ENCODE peak calls at places on chromosome 22, in nine cellular contexts. S is CD8-positive, alpha-beta T cell; I is fibroblast of lung; W is pancreas; F is GM12865; T is dorsolateral prefrontal cortex; Y is colonic mucosa; E is astrocyte of the spinal cord; Z is BE2C. P is an unnamed sample.

GRCh38 chr22:35076648-35077047 is 10.7 kb downstream of the ISX start:
- DNase-seq in W (no peak), Z (no peak), E (no peak), F (no peak), Y (no peak), T (no peak), S (no peak), I (no peak), P (no peak)

GRCh38 chr22:32596471-32596870 is 121.9 kb downstream of the FBXO7 start:
- DNase-seq in I (no peak), E (no peak), Y (no peak), S (no peak), T (no peak), W (no peak), F (no peak), Z (no peak), P (no peak)

GRCh38 chr22:42365337-42365865 is 66.8 kb downstream of the NFAM1 start:
- DNase-seq in S (no peak), I (no peak), T (no peak), W (no peak), F (no peak), E (no peak), Z (peak), Y (no peak), P (no peak)

GRCh38 chr22:30238661-30239420 is 7.7 kb downstream of the LIF start:
- DNase-seq in E (peak), Z (no peak), T (no peak), F (no peak), Y (peak), S (no peak), W (no peak), I (peak), P (peak)

GRCh38 chr22:36331912-36332622 is 55.7 kb downstream of the MYH9 start:
- DNase-seq in E (peak), I (peak), W (peak), F (peak), T (peak), Y (peak), S (peak), Z (peak), P (no peak)

GRCh38 chr22:33811686-33812085 is 108.6 kb downstream of the LARGE1 start:
- DNase-seq in Z (no peak), T (no peak), Y (peak), W (no peak), F (no peak), I (peak), S (no peak), E (no peak), P (no peak)

GRCh38 chr22:25368271-25368670 is 148.8 kb downstream of the CRYBB2 start:
- DNase-seq in W (no peak), F (no peak), Z (peak), T (no peak), S (no peak), I (peak), E (peak), Y (peak), P (no peak)

GRCh38 chr22:17954860-17955587 is 69.3 kb downstream of the MICAL3 start:
- DNase-seq in E (no peak), Y (no peak), I (no peak), F (no peak), S (no peak), W (no peak), T (no peak), Z (no peak), P (no peak)

GRCh38 chr22:19554834-19555404 is 30.7 kb upstream of the CLDN5 start:
- DNase-seq in Z (peak), I (peak), E (peak), W (no peak), S (no peak), F (no peak), T (no peak), Y (no peak), P (no peak)

GRCh38 chr22:46062971-46063631 is 86.1 kb upstream of the WNT7B start:
- DNase-seq in S (no peak), I (no peak), Y (no peak), E (no peak), F (no peak), W (peak), T (peak), Z (no peak), P (peak)

GRCh38 chr22:26609287-26609686 is 8.5 kb downstream of the CRYBB1 start:
- DNase-seq in F (no peak), Z (no peak), I (no peak), W (no peak), Y (no peak), E (no peak), T (no peak), S (no peak), P (no peak)

GRCh38 chr22:35477911-35478582 is 62.6 kb upstream of the RASD2 start:
- DNase-seq in Y (peak), T (no peak), F (no peak), E (peak), S (no peak), Z (peak), I (peak), W (no peak), P (no peak)

GRCh38 chr22:45441158-45441557 is 27.7 kb downstream of the RIBC2 start:
- DNase-seq in I (peak), Y (peak), S (no peak), E (peak), F (peak), W (no peak), T (no peak), Z (peak), P (no peak)

GRCh38 chr22:35995772-35996171 is 32.9 kb downstream of the RBFOX2 start:
- DNase-seq in E (peak), S (no peak), Y (peak), T (peak), Z (peak), I (peak), F (no peak), W (no peak), P (no peak)

GRCh38 chr22:33024626-33025025 is 33.6 kb downstream of the SYN3 start:
- DNase-seq in E (no peak), W (no peak), I (no peak), Z (no peak), T (no peak), F (no peak), Y (no peak), S (no peak), P (no peak)

GRCh38 chr22:31230155-31230870 is 18.2 kb downstream of the LIMK2 start:
- DNase-seq in E (peak), T (no peak), I (peak), W (no peak), Y (no peak), F (peak), Z (no peak), S (no peak), P (no peak)

GRCh38 chr22:29689872-29690213 is 30.0 kb upstream of the CABP7 start:
- DNase-seq in Y (peak), W (peak), E (peak), T (peak), S (no peak), F (peak), I (peak), Z (peak), P (no peak)

GRCh38 chr22:35430897-35431322 is 31.0 kb downstream of the MCM5 start:
- DNase-seq in I (peak), S (peak), W (peak), Z (peak), T (peak), F (peak), E (peak), Y (peak), P (no peak)

GRCh38 chr22:17501679-17502285 is 61.5 kb upstream of the SLC25A18 start:
- DNase-seq in W (no peak), E (peak), S (no peak), I (peak), F (peak), Z (peak), T (no peak), Y (peak), P (no peak)

GRCh38 chr22:27628341-27628740 is 173.2 kb downstream of the MN1 start:
- DNase-seq in E (no peak), F (no peak), T (no peak), W (no peak), I (no peak), Y (no peak), Z (no peak), S (no peak), P (no peak)

GRCh38 chr22:27626675-27627443 is 174.7 kb downstream of the MN1 start:
- DNase-seq in I (no peak), F (no peak), W (no peak), T (no peak), Z (no peak), S (no peak), E (no peak), Y (no peak), P (peak)

GRCh38 chr22:27625769-27626674 is 175.5 kb downstream of the MN1 start:
- DNase-seq in T (no peak), E (no peak), I (no peak), W (no peak), S (no peak), Z (no peak), Y (no peak), F (no peak), P (peak)

GRCh38 chr22:27627901-27628300 is 173.7 kb downstream of the MN1 start:
- DNase-seq in Y (no peak), S (no peak), Z (no peak), T (no peak), E (no peak), I (no peak), F (no peak), W (no peak), P (no peak)

GRCh38 chr22:27627444-27627833 is 174.1 kb downstream of the MN1 start:
- DNase-seq in Z (no peak), T (no peak), F (no peak), Y (no peak), E (no peak), I (no peak), W (no peak), S (no peak), P (peak)
- TF ChIP-seq CTCF in Z (peak), T (no peak), F (no peak), Y (no peak), E (no peak), I (no peak), W (no peak), S (no peak), P (peak)

DNA sequence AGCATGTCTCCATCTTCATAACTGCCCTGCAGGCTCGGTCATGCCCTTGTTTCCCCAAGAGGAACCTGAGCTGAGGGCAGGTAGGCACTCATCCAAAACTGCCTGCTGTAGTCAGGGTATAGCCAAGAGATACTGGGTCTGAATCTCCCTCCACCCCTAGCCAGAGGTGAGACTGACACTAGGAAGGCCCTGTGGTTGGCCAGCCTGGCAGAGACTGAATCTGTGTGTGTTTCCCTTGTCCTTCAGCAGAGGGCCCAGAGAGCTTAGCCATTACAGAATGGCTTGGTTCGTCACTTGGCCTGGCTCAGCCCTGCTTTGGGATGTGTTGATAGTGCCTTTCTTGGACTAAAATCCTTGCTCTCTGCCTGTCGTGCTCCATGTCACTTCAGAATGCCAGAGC is 79.3 kb upstream of the SUSD2 start:
- DNase-seq in Y (no peak), Z (no peak), S (no peak), I (no peak), T (peak), E (no peak), F (no peak), W (no peak), P (peak)
- TF ChIP-seq CTCF in Y (no peak), Z (no peak), S (no peak), I (peak), T (no peak), E (no peak), F (no peak), W (no peak), P (peak)

GRCh38 chr22:37633082-37633692 is 6.3 kb upstream of the SH3BP1 start:
- DNase-seq in W (no peak), F (peak), T (no peak), Z (no peak), E (peak), S (peak), Y (no peak), I (no peak), P (no peak)

GRCh38 chr22:37632174-37633081 is 7.0 kb upstream of the SH3BP1 start:
- DNase-seq in W (no peak), Y (no peak), S (no peak), E (no peak), F (no peak), Z (no peak), T (no peak), I (no peak), P (no peak)

GRCh38 chr22:37635157-37635556 is 4.3 kb upstream of the SH3BP1 start:
- DNase-seq in F (no peak), Y (no peak), E (no peak), T (no peak), S (no peak), Z (no peak), W (no peak), I (no peak), P (no peak)

GRCh38 chr22:37634505-37635002 is 4.9 kb upstream of the SH3BP1 start:
- DNase-seq in I (no peak), Y (no peak), E (peak), T (no peak), Z (peak), S (no peak), W (no peak), F (peak), P (no peak)

GRCh38 chr22:37633693-37634504 is 5.6 kb upstream of the SH3BP1 start:
- DNase-seq in F (peak), Z (peak), I (peak), S (peak), T (peak), Y (peak), W (peak), E (peak), P (no peak)
- TF ChIP-seq CTCF in F (peak), Z (peak), I (peak), S (no peak), T (peak), Y (no peak), W (no peak), E (peak), P (peak)

GRCh38 chr22:22882033-22882717 is 5.4 kb upstream of the IGLL5 start:
- DNase-seq in Z (no peak), Y (peak), F (peak), W (no peak), E (no peak), T (no peak), I (no peak), S (peak), P (no peak)

GRCh38 chr22:22883090-22883727 is 4.4 kb upstream of the IGLL5 start:
- DNase-seq in W (no peak), I (no peak), Y (no peak), F (no peak), S (no peak), Z (no peak), E (no peak), T (no peak), P (no peak)

GRCh38 chr22:22879675-22880029 is 8.0 kb upstream of the IGLL5 start:
- DNase-seq in I (no peak), W (no peak), Z (no peak), E (no peak), S (peak), T (no peak), Y (no peak), F (no peak), P (no peak)

GRCh38 chr22:22880645-22881044 is 7.0 kb upstream of the IGLL5 start:
- DNase-seq in S (peak), T (no peak), E (no peak), I (no peak), Z (peak), F (no peak), Y (no peak), W (no peak), P (no peak)

GRCh38 chr22:22881116-22882032 is 6.2 kb upstream of the IGLL5 start:
- DNase-seq in E (no peak), F (peak), Y (no peak), W (no peak), I (no peak), T (no peak), Z (peak), S (peak), P (no peak)
- TF ChIP-seq CTCF in E (no peak), F (no peak), Y (no peak), W (no peak), I (no peak), T (no peak), Z (no peak), S (no peak), P (no peak)

GRCh38 chr22:43847376-43848289 is 14.7 kb downstream of the SULT4A1 start:
- DNase-seq in Z (peak), F (no peak), Y (no peak), I (no peak), E (no peak), S (no peak), W (peak), T (peak), P (peak)

GRCh38 chr22:43849731-43850130 is 12.6 kb downstream of the SULT4A1 start:
- DNase-seq in T (peak), I (no peak), Y (no peak), S (no peak), W (peak), Z (no peak), F (no peak), E (no peak), P (peak)

GRCh38 chr22:43846966-43847365 is 15.3 kb downstream of the SULT4A1 start:
- DNase-seq in E (no peak), W (peak), Y (no peak), F (no peak), T (no peak), S (no peak), Z (no peak), I (no peak), P (peak)

GRCh38 chr22:43850529-43850928 is 11.8 kb downstream of the SULT4A1 start:
- DNase-seq in E (no peak), S (no peak), W (peak), T (peak), F (no peak), I (no peak), Y (no peak), Z (no peak), P (peak)

GRCh38 chr22:43848366-43849171 is 13.7 kb downstream of the SULT4A1 start:
- DNase-seq in T (peak), S (no peak), Y (no peak), Z (peak), W (peak), E (peak), F (peak), I (peak), P (peak)
- TF ChIP-seq CTCF in T (no peak), S (no peak), Y (no peak), Z (peak), W (no peak), E (peak), F (peak), I (peak), P (peak)

DNA sequence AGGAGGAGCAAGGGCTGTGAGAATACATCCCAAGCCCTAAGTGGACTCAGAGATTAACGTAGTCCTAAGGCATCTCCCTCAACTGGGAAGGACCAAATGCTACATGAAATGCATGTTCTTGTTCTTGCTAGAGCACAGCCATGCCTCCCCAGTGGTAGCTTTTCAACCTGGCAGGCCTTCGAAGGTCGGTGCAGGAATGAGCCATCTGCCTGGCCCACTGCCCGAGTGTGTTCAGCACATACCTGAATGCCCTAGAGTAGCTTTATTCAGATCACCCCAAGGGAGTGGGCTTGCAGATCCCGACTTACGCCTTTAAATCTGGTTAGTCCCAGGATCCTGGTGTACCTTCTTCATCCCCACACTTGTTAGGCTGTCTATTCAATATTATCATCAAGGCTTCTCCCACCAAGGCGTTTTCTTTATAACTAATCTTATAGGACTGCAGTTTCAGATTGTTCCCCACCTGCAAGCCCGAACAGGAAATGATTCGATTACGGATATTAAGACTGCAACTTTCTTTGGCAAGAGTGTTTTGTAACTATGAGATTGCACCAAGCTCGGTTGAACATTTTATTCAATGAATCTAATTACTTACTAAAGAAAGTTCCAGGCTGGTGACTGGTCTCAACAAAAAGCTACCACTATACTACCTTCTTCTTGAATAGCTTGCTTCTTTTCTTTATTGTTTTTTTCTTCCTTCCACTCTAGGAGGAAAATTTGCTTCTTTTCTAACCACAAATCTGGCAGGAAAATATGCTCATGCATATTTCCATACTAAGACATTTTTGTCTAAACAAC is 115.6 kb downstream of the SGSM3 start:
- DNase-seq in T (no peak), I (peak), Z (no peak), F (no peak), S (no peak), Y (no peak), E (peak), W (peak), P (no peak)
- TF ChIP-seq CTCF in T (no peak), I (no peak), Z (no peak), F (no peak), S (no peak), Y (no peak), E (no peak), W (no peak), P (peak)

GRCh38 chr22:50298937-50299656 is 8.3 kb downstream of the PLXNB2 start:
- DNase-seq in F (no peak), I (peak), T (no peak), W (no peak), Z (peak), Y (no peak), S (no peak), E (no peak), P (no peak)
- TF ChIP-seq CTCF in F (no peak), I (no peak), T (no peak), W (no peak), Z (no peak), Y (no peak), S (no peak), E (no peak), P (no peak)

GRCh38 chr22:49393526-49393925 is 434.1 kb downstream of the BRD1 start:
- DNase-seq in E (no peak), T (no peak), F (no peak), Y (no peak), S (no peak), I (no peak), W (no peak), Z (no peak), P (no peak)

GRCh38 chr22:49390954-49391353 is 436.7 kb downstream of the BRD1 start:
- DNase-seq in T (no peak), W (no peak), F (no peak), E (no peak), S (no peak), Y (no peak), I (no peak), Z (no peak), P (no peak)

GRCh38 chr22:49392841-49393510 is 434.7 kb downstream of the BRD1 start:
- DNase-seq in F (no peak), T (no peak), W (no peak), E (no peak), Z (no peak), I (no peak), S (no peak), Y (no peak), P (no peak)

GRCh38 chr22:49391436-49391835 is 436.2 kb downstream of the BRD1 start:
- DNase-seq in W (no peak), Y (no peak), E (no peak), F (no peak), I (no peak), T (no peak), S (no peak), Z (no peak), P (peak)

GRCh38 chr22:49392247-49392646 is 435.4 kb downstream of the BRD1 start:
- DNase-seq in Z (no peak), F (no peak), T (no peak), W (no peak), E (no peak), Y (no peak), S (no peak), I (no peak), P (no peak)
- TF ChIP-seq CTCF in Z (no peak), F (no peak), T (no peak), W (no peak), E (no peak), Y (no peak), S (no peak), I (no peak), P (no peak)

P was measured in chondrocyte.